ENCODE peak calls at places on chromosomes 4 and X, in ten cellular contexts. H, A, M, N, O, V, Q, R, I and W are unnamed samples.

GRCh38 chr4:67437974-67438713 is 107.2 kb downstream of the CENPC start:
- DNase-seq in V (peak), O (no peak), H (no peak), Q (no peak), M (no peak), A (peak), N (no peak), R (no peak), I (no peak), W (no peak)

GRCh38 chrX:49300703-49301102 is 2.7 kb upstream of the GAGE10 start:
- DNase-seq in H (no peak), I (no peak), V (no peak), R (no peak), M (no peak), N (no peak), O (no peak), Q (no peak), A (no peak), W (no peak)

GRCh38 chr4:78669453-78669852 is 106.7 kb upstream of the BMP2K start:
- DNase-seq in R (no peak), A (no peak), V (no peak), O (no peak), H (no peak), I (no peak), Q (no peak), N (no peak), M (no peak), W (no peak)

GRCh38 chrX:39201305-39201990 is 400.2 kb downstream of the MID1IP1 start:
- DNase-seq in N (peak), M (no peak), V (no peak), R (no peak), O (no peak), I (no peak), Q (no peak), A (no peak), H (no peak), W (peak)

GRCh38 chr4:65383589-65384305 is 286.5 kb downstream of the EPHA5 start:
- DNase-seq in A (peak), Q (no peak), R (no peak), V (no peak), M (no peak), H (no peak), N (no peak), I (no peak), O (no peak), W (no peak)

GRCh38 chr4:10083331-10083769 is 33.2 kb downstream of the WDR1 start:
- DNase-seq in Q (no peak), A (no peak), I (no peak), M (peak), R (no peak), O (no peak), V (no peak), N (peak), H (no peak), W (no peak)

GRCh38 chrX:74940414-74940813 is 15.2 kb upstream of the NEXMIF start:
- DNase-seq in H (no peak), M (no peak), Q (no peak), A (no peak), R (no peak), O (no peak), V (no peak), N (no peak), I (no peak), W (no peak)

GRCh38 chrX:134075894-134076718 is 90.7 kb upstream of the GPC3 start:
- DNase-seq in H (no peak), Q (no peak), R (no peak), A (no peak), O (no peak), I (no peak), M (no peak), N (no peak), V (no peak), W (no peak)

GRCh38 chr4:13626492-13627184 is 887 bp downstream of the BOD1L1 start:
- DNase-seq in A (no peak), O (peak), N (no peak), Q (no peak), I (no peak), H (no peak), R (no peak), V (no peak), M (no peak), W (no peak)

GRCh38 chr4:113183032-113183573 is 133.7 kb downstream of the ANK2 start:
- DNase-seq in H (no peak), R (peak), O (no peak), Q (no peak), N (no peak), V (no peak), I (no peak), A (no peak), M (no peak), W (no peak)

GRCh38 chrX:10629905-10630304 is 9.5 kb upstream of the MID1 start:
- DNase-seq in V (no peak), H (no peak), O (no peak), I (no peak), M (no peak), A (no peak), Q (no peak), R (no peak), N (no peak), W (no peak)

GRCh38 chr4:83252782-83253405 is 31.7 kb downstream of the COQ2 start:
- DNase-seq in N (peak), A (peak), Q (peak), M (no peak), H (peak), V (peak), I (peak), O (peak), R (peak), W (peak)

GRCh38 chr4:41146196-41146595 is 68.1 kb downstream of the APBB2 start:
- DNase-seq in A (no peak), V (no peak), Q (no peak), M (no peak), R (no peak), I (no peak), N (no peak), O (no peak), H (no peak), W (peak)

GRCh38 chr4:77052352-77052751 is 23.4 kb downstream of the CCNI start:
- DNase-seq in V (no peak), Q (peak), R (peak), H (peak), O (no peak), M (no peak), I (no peak), A (peak), N (peak), W (peak)

GRCh38 chr4:140743194-140743931 is 12.8 kb downstream of the TBC1D9 start:
- DNase-seq in R (peak), I (no peak), A (no peak), O (peak), Q (no peak), N (no peak), H (no peak), V (peak), M (no peak), W (peak)

GRCh38 chr4:107956011-107956410 is 24.7 kb downstream of the CYP2U1 start:
- DNase-seq in N (no peak), O (no peak), V (no peak), H (no peak), M (no peak), A (no peak), Q (no peak), R (no peak), I (no peak), W (no peak)

GRCh38 chr4:138178566-138178965 is 63.6 kb downstream of the SLC7A11 start:
- DNase-seq in I (no peak), M (no peak), V (no peak), H (no peak), Q (no peak), A (no peak), O (no peak), R (no peak), N (no peak), W (no peak)

GRCh38 chr4:147103403-147103946 is 157.8 kb upstream of the TTC29 start:
- DNase-seq in N (no peak), M (peak), A (peak), Q (no peak), V (peak), O (no peak), I (no peak), R (peak), H (no peak), W (peak)

GRCh38 chr4:8322794-8323704 is 53.5 kb downstream of the HTRA3 start:
- DNase-seq in H (no peak), Q (no peak), I (no peak), R (no peak), V (no peak), N (no peak), A (no peak), M (peak), O (no peak), W (no peak)

GRCh38 chrX:53683556-53684414 is 2.7 kb downstream of the HUWE1 start:
- DNase-seq in O (peak), Q (peak), N (peak), A (peak), H (peak), M (peak), I (peak), V (peak), R (peak), W (peak)

GRCh38 chr4:43047044-43047443 is 154.5 kb downstream of the GRXCR1 start:
- DNase-seq in V (no peak), M (no peak), Q (no peak), A (no peak), O (no peak), R (no peak), N (no peak), H (no peak), I (no peak), W (no peak)

GRCh38 chrX:152896450-152896849 is 1.4 kb upstream of the ZNF185 start:
- DNase-seq in A (no peak), N (no peak), Q (no peak), H (no peak), O (no peak), R (no peak), M (no peak), I (no peak), V (no peak), W (peak)

GRCh38 chrX:49059209-49060191 is 701 bp downstream of the CCDC120 start:
- DNase-seq in V (no peak), R (no peak), M (no peak), O (no peak), Q (no peak), I (no peak), A (no peak), H (no peak), N (no peak), W (no peak)

GRCh38 chrX:132983496-132983895 is 25.1 kb upstream of the HS6ST2 start:
- DNase-seq in H (no peak), R (no peak), Q (no peak), M (no peak), N (no peak), I (no peak), O (no peak), V (no peak), A (no peak), W (no peak)

GRCh38 chr4:163895369-163896005 is 401.0 kb downstream of the TMA16 start:
- DNase-seq in Q (no peak), O (no peak), R (no peak), I (no peak), H (no peak), V (no peak), A (no peak), M (no peak), N (peak), W (peak)

GRCh38 chr4:46986922-46987638 is 6.3 kb downstream of the GABRA4 start:
- DNase-seq in I (no peak), Q (no peak), V (no peak), O (peak), N (no peak), A (no peak), M (no peak), R (no peak), H (no peak), W (no peak)

GRCh38 chr4:76923619-76924357 is 25.8 kb upstream of the SEPTIN11 start:
- DNase-seq in N (no peak), Q (no peak), H (no peak), V (no peak), I (no peak), M (no peak), A (no peak), O (no peak), R (no peak), W (no peak)

GRCh38 chrX:9668537-9668936 is 97.1 kb downstream of the GPR143 start:
- DNase-seq in A (no peak), M (no peak), V (no peak), H (no peak), N (no peak), Q (no peak), O (no peak), I (no peak), R (no peak), W (no peak)

GRCh38 chr4:37715889-37716402 is 29.8 kb upstream of the RELL1 start:
- DNase-seq in O (peak), H (no peak), N (peak), M (no peak), I (no peak), V (no peak), Q (peak), A (peak), R (no peak), W (peak)

GRCh38 chr4:76526585-76526990 is 91.6 kb downstream of the SHROOM3 start:
- DNase-seq in Q (no peak), N (no peak), O (no peak), A (no peak), R (peak), H (no peak), M (no peak), V (no peak), I (no peak), W (no peak)

GRCh38 chr4:156832886-156833285 is 138.7 kb downstream of the PDGFC start:
- DNase-seq in O (no peak), M (no peak), I (no peak), R (no peak), A (no peak), Q (no peak), N (no peak), V (no peak), H (no peak), W (no peak)